ENCODE peak calls at places on chromosomes 2 and 18, in eight cellular contexts. C is NCI-H1694; W is omental fat pad; X is central memory CD4-positive, alpha-beta T cell; U is NCI-H1092 treated with DMSO at 0.1 percent for 48 hours; S is iris pigment epithelial cell; G is activated naive CD4-positive, alpha-beta T cell treated with anti-CD3 and anti-CD28 coated beads, Interleukin-2, amount 50 U/mL, for 16 hours; N is nephron progenitor cell. H is an unnamed sample.

GRCh38 chr2:37789988-37790387 is 118.5 kb upstream of the CDC42EP3 start:
- DNase-seq in W (no peak), G (no peak), U (no peak), S (peak; percentile 67), N (no peak), C (no peak), X (no peak), H (no peak)

GRCh38 chr2:197647961-197648690 is 27.3 kb downstream of the RFTN2 start:
- DNase-seq in U (no peak), X (no peak), S (peak; percentile 65), G (no peak), N (no peak), C (no peak), W (no peak), H (no peak)

GRCh38 chr2:230895536-230896345 is 29.3 kb downstream of the GPR55 start:
- DNase-seq in U (no peak), G (no peak), C (no peak), N (no peak), W (no peak), S (no peak), X (no peak), H (no peak)

GRCh38 chr18:7177131-7177744 is 53.7 kb upstream of the LRRC30 start:
- DNase-seq in C (peak; percentile 35), G (no peak), S (peak; percentile 88), X (no peak), U (peak; percentile 38), W (peak; percentile 39), N (peak; percentile 57), H (peak; percentile 77)

GRCh38 chr2:237558918-237559645 is 7.3 kb upstream of the PRLH start:
- DNase-seq in U (peak; percentile 28), S (peak; percentile 57), C (peak; percentile 59), X (no peak), W (peak; percentile 58), N (no peak), G (no peak), H (no peak)

GRCh38 chr2:78654941-78655340 is 370.6 kb upstream of the REG3G start:
- DNase-seq in S (no peak), G (no peak), U (no peak), W (no peak), X (no peak), N (no peak), C (no peak), H (no peak)

GRCh38 chr2:196592331-196592911 is 47.1 kb upstream of the CCDC150 start:
- DNase-seq in S (peak; percentile 58), X (no peak), G (no peak), C (peak; percentile 61), W (no peak), U (peak; percentile 58), N (no peak), H (no peak)

GRCh38 chr18:72700961-72701710 is 157.0 kb upstream of the CBLN2 start:
- DNase-seq in W (no peak), N (no peak), U (peak; percentile 46), G (no peak), S (peak; percentile 16), C (peak; percentile 26), X (no peak), H (peak; percentile 29)

GRCh38 chr2:174117951-174118930 is 130.1 kb downstream of the OLA1 start:
- DNase-seq in X (no peak), U (no peak), W (no peak), N (no peak), G (no peak), S (peak; percentile 88), C (peak; percentile 73), H (peak; percentile 15)

GRCh38 chr2:219405958-219406860 is 12.0 kb upstream of the DES start:
- DNase-seq in S (no peak), C (no peak), G (no peak), W (no peak), U (no peak), N (no peak), X (no peak), H (no peak)

GRCh38 chr2:67085146-67085545 is 312.0 kb upstream of the ETAA1 start:
- DNase-seq in C (no peak), N (no peak), X (no peak), G (no peak), W (no peak), S (no peak), U (no peak), H (no peak)

GRCh38 chr18:22822024-22822423 is 111.1 kb upstream of the RBBP8 start:
- DNase-seq in S (peak; percentile 82), C (no peak), G (no peak), W (no peak), X (no peak), N (no peak), U (no peak), H (no peak)

H was measured in RKO.